ENCODE peak calls at places on chromosomes 16 and 17, in four cellular contexts. E, C, A and X are unnamed samples.

GRCh38 chr16:86018487-86018886 is 119.5 kb downstream of the IRF8 start:
- DNase-seq in E (no peak), C (no peak), A (no peak), X (no peak)

GRCh38 chr16:66103245-66103644 is 263.2 kb upstream of the CDH5 start:
- DNase-seq in A (no peak), E (no peak), C (no peak), X (no peak)

GRCh38 chr17:27586203-27586701 is 44.7 kb upstream of the LGALS9 start:
- DNase-seq in C (no peak), A (no peak), E (no peak), X (no peak)

GRCh38 chr16:57411362-57411976 is 6.9 kb downstream of the CCL17 start:
- DNase-seq in E (no peak), C (no peak), A (no peak), X (no peak)

GRCh38 chr16:11325404-11326083 is 19.7 kb upstream of the RMI2 start:
- DNase-seq in E (peak; percentile 68), A (no peak), C (no peak), X (no peak)

GRCh38 chr17:14745122-14745521 is 444.2 kb downstream of the HS3ST3B1 start:
- DNase-seq in A (no peak), C (no peak), E (no peak), X (no peak)

GRCh38 chr17:6548578-6549330 is 7.6 kb downstream of the PITPNM3 start:
- DNase-seq in C (no peak), E (peak; percentile 28), A (peak; percentile 61), X (no peak)

GRCh38 chr16:66272461-66272860 is 94.0 kb upstream of the CDH5 start:
- DNase-seq in E (no peak), C (no peak), A (no peak), X (no peak)

GRCh38 chr16:70701596-70701995 is 15.7 kb upstream of the MTSS2 start:
- DNase-seq in C (no peak), A (no peak), E (no peak), X (no peak)

GRCh38 chr17:6488008-6488539 is 43.8 kb downstream of the PIMREG start:
- DNase-seq in A (no peak), E (no peak), C (no peak), X (no peak)

GRCh38 chr17:77403854-77404253 is 263.1 kb downstream of the SEC14L1 start:
- DNase-seq in E (no peak), C (no peak), A (no peak), X (no peak)

GRCh38 chr16:75250809-75251279 is 580 bp downstream of the BCAR1 start:
- DNase-seq in C (no peak), E (no peak), A (peak; percentile 69), X (peak; percentile 68)

GRCh38 chr17:57989011-57989345 is 924 bp upstream of the VEZF1 start:
- DNase-seq in A (no peak), C (no peak), E (no peak), X (no peak)

GRCh38 chr16:19135896-19136438 is 22.2 kb downstream of the ITPRIPL2 start:
- DNase-seq in A (no peak), E (no peak), C (no peak), X (no peak)

GRCh38 chr17:7992516-7992915 is 9.9 kb upstream of the GUCY2D start:
- DNase-seq in E (no peak), C (no peak), A (no peak), X (no peak)

GRCh38 chr17:79902146-79902791 is 63.0 kb upstream of the CBX4 start:
- DNase-seq in A (no peak), E (no peak), C (no peak), X (no peak)

GRCh38 chr17:77312786-77313599 is 172.2 kb downstream of the SEC14L1 start:
- DNase-seq in A (no peak), C (no peak), E (no peak), X (no peak)

GRCh38 chr16:71792176-71792575 is 16.5 kb downstream of the AP1G1 start:
- DNase-seq in A (no peak), E (no peak), C (no peak), X (no peak)

GRCh38 chr16:57084257-57084770 is 8.1 kb upstream of the CPNE2 start:
- DNase-seq in A (peak; percentile 79), E (peak; percentile 25), C (peak; percentile 53), X (peak; percentile 77)

GRCh38 chr17:82228278-82228841 is 482 bp upstream of the SLC16A3 start:
- DNase-seq in C (no peak), E (no peak), A (peak; percentile 84), X (peak; percentile 82)

GRCh38 chr16:68408967-68409366 is 39.3 kb downstream of the SMPD3 start:
- DNase-seq in A (no peak), C (peak; percentile 36), E (no peak), X (no peak)

GRCh38 chr17:6388416-6388815 is 46.5 kb downstream of the AIPL1 start:
- DNase-seq in A (no peak), E (no peak), C (no peak), X (no peak)

GRCh38 chr16:81449899-81450608 is 5.4 kb downstream of the CMIP start:
- DNase-seq in E (no peak), C (no peak), A (no peak), X (no peak)

GRCh38 chr16:48064971-48065370 is 90.8 kb downstream of the ABCC12 start:
- DNase-seq in A (no peak), E (no peak), C (no peak), X (no peak)

GRCh38 chr16:72092832-72093447 is 480 bp downstream of the TXNL4B start:
- DNase-seq in A (no peak), C (no peak), E (no peak), X (no peak)

GRCh38 chr17:41511130-41511529 is 5.7 kb upstream of the KRT13 start:
- DNase-seq in C (no peak), A (no peak), E (no peak), X (no peak)

GRCh38 chr16:22296225-22297113 is 740 bp upstream of the POLR3E start:
- DNase-seq in A (no peak), E (peak; percentile 94), C (no peak), X (no peak)

GRCh38 chr16:88067530-88068411 is 116.5 kb downstream of the BANP start:
- DNase-seq in C (no peak), E (no peak), A (no peak), X (no peak)

GRCh38 chr17:21371511-21372081 is 4.6 kb upstream of the KCNJ12 start:
- DNase-seq in C (no peak), E (no peak), A (no peak), X (no peak)

GRCh38 chr17:40915721-40916256 is 21.7 kb downstream of the KRT23 start:
- DNase-seq in A (no peak), E (peak; percentile 26), C (no peak), X (no peak)

GRCh38 chr17:2704031-2704889 is 7.3 kb downstream of the CLUH start:
- DNase-seq in E (no peak), C (no peak), A (no peak), X (peak; percentile 20)

GRCh38 chr17:69060835-69061234 is at the start of gene ABCA9:
- DNase-seq in A (no peak), C (no peak), E (no peak), X (no peak)

GRCh38 chr17:8192070-8192815 is 2.3 kb upstream of the BORCS6 start:
- DNase-seq in A (no peak), E (peak; percentile 87), C (no peak), X (no peak)

GRCh38 chr16:84042308-84042878 is at the start of gene SLC38A8:
- DNase-seq in E (no peak), A (no peak), C (no peak), X (no peak)

GRCh38 chr16:84044108-84044488 is 1.5 kb upstream of the SLC38A8 start:
- DNase-seq in C (peak; percentile 19), A (no peak), E (no peak), X (no peak)

GRCh38 chr16:84045001-84045817 is 2.6 kb upstream of the SLC38A8 start:
- DNase-seq in A (no peak), C (no peak), E (no peak), X (no peak)

GRCh38 chr16:84042879-84043485 is 387 bp upstream of the SLC38A8 start:
- DNase-seq in A (no peak), C (no peak), E (no peak), X (no peak)

GRCh38 chr16:84043486-84044107 is 1.0 kb upstream of the SLC38A8 start:
- DNase-seq in E (no peak), C (no peak), A (no peak), X (no peak)
- TF ChIP-seq POLR2AphosphoS5 in E (no peak), C (no peak), A (no peak), X (no peak)

DNA sequence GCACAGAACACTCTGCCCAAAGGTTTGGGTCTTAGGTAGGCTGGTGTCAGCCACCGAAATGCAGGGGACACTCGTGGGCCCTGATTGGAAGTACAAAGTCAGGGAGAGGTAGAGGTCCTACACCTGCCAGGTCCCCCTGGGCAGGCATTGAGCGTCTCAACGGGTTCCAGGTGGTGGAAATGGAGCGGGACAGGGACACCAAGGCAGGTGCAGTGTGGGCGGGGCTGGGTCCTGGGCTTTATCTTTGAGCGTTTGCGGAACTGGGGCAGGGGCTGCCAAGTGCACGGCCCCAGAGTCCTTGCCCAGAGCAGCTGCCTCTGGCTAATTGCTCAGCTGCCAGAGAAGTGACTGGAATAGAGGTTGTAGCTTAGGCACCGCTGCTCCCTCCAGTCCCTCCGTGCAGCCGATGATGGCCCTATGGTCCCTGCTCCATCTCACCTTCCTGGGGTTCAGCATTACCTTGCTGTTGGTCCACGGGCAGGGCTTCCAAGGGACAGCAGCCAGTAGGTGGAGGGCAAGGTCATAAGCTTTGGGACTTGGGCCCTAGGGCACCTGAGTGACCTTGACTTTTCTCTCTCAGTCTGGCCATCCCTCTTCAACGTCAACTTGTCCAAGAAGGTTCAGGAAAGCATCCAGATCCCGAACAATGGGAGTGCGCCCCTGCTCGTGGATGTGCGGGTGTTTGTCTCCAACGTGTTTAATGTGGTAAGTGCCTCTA is at the start of gene ZACN:
- DNase-seq in A (no peak), C (no peak), E (no peak), X (peak; percentile 20)
- TF ChIP-seq POLR2A in A (no peak), C (no peak), E (peak; percentile 2), X (no peak)

GRCh38 chr17:4772235-4772613 is 538 bp downstream of the TM4SF5 start:
- DNase-seq in A (no peak), E (no peak), C (no peak), X (no peak)
- TF ChIP-seq TAF1 in A (no peak), E (no peak), C (no peak), X (no peak)

GRCh38 chr17:50210249-50211225 is 9.1 kb upstream of the COL1A1 start:
- DNase-seq in E (no peak), C (peak; percentile 81), A (no peak), X (no peak)
- TF ChIP-seq POLR2AphosphoS5 in E (no peak), C (no peak), A (no peak), X (no peak)